ENCODE peak calls at places on chromosomes 11 and 22, in six cellular contexts. N is H1, Y is HCT116, G is HepG2, D is SK-N-SH, E is K562. Q is an unnamed sample.

GRCh38 chr11:44348721-44349120 is 38.8 kb upstream of the ALX4 start:
- DNase-seq in N (no peak), Y (no peak), G (no peak), D (no peak), E (no peak), Q (no peak)

GRCh38 chr11:127844843-127845242 is 742.5 kb downstream of the ETS1 start:
- DNase-seq in N (no peak), Y (no peak), G (no peak), D (no peak), E (no peak), Q (no peak)

GRCh38 chr11:30322162-30322561 is 742 bp upstream of the ARL14EP start:
- DNase-seq in N (no peak), Y (no peak), G (no peak), D (no peak), E (no peak), Q (no peak)

GRCh38 chr11:72038491-72038890 is 39.8 kb downstream of the IL18BP start:
- DNase-seq in N (no peak), Y (no peak), G (no peak), D (peak), E (no peak), Q (peak)

GRCh38 chr11:19573666-19574065 is 139.0 kb upstream of the NAV2 start:
- DNase-seq in N (no peak), Y (no peak), G (no peak), D (no peak), E (no peak), Q (no peak)

GRCh38 chr11:108880510-108880909 is 215.6 kb downstream of the DDX10 start:
- DNase-seq in N (no peak), Y (no peak), G (no peak), D (no peak), E (no peak), Q (no peak)

GRCh38 chr11:21888814-21889213 is 304.1 kb upstream of the ANO5 start:
- DNase-seq in N (no peak), Y (no peak), G (no peak), D (no peak), E (no peak), Q (no peak)

GRCh38 chr22:19419464-19420178 is 11.9 kb downstream of the HIRA start:
- DNase-seq in N (no peak), Y (no peak), G (no peak), D (no peak), E (peak), Q (no peak)

GRCh38 chr11:23995891-23996290 is 501.0 kb upstream of the LUZP2 start:
- DNase-seq in N (no peak), Y (no peak), G (no peak), D (no peak), E (no peak), Q (no peak)

GRCh38 chr22:26131755-26132154 is 37.5 kb upstream of the SEZ6L start:
- DNase-seq in N (no peak), Y (no peak), G (no peak), D (no peak), E (no peak), Q (no peak)

GRCh38 chr11:30561691-30562412 is 24.3 kb downstream of the MPPED2 start:
- DNase-seq in N (no peak), Y (no peak), G (no peak), D (no peak), E (no peak), Q (no peak)

GRCh38 chr11:35998651-35999050 is 54.8 kb downstream of the LDLRAD3 start:
- DNase-seq in N (no peak), Y (no peak), G (no peak), D (no peak), E (no peak), Q (no peak)

GRCh38 chr11:28529046-28529445 is 420.9 kb downstream of the METTL15 start:
- DNase-seq in N (no peak), Y (no peak), G (no peak), D (no peak), E (no peak), Q (no peak)

GRCh38 chr11:103202048-103202651 is 92.9 kb downstream of the DYNC2H1 start:
- DNase-seq in N (no peak), Y (peak), G (peak), D (peak), E (peak), Q (peak)

GRCh38 chr11:66715346-66716085 is 13.5 kb downstream of the SPTBN2 start:
- DNase-seq in N (no peak), Y (no peak), G (no peak), D (no peak), E (no peak), Q (no peak)

GRCh38 chr22:30313527-30314385 is 13.0 kb downstream of the TBC1D10A start:
- DNase-seq in N (no peak), Y (no peak), G (no peak), D (peak), E (no peak), Q (no peak)

GRCh38 chr22:30325724-30326703 is 727 bp downstream of the TBC1D10A start:
- DNase-seq in N (no peak), Y (no peak), G (no peak), D (peak), E (peak), Q (no peak)

GRCh38 chr11:8674859-8675258 is 7.6 kb downstream of the TRIM66 start:
- DNase-seq in N (no peak), Y (no peak), G (no peak), D (no peak), E (no peak), Q (no peak)

GRCh38 chr11:8671651-8672062 is 10.8 kb downstream of the TRIM66 start:
- DNase-seq in N (no peak), Y (no peak), G (no peak), D (no peak), E (no peak), Q (no peak)

GRCh38 chr11:8676458-8676857 is 6.0 kb downstream of the TRIM66 start:
- DNase-seq in N (no peak), Y (no peak), G (no peak), D (no peak), E (no peak), Q (no peak)

GRCh38 chr11:8672346-8672745 is 10.1 kb downstream of the TRIM66 start:
- DNase-seq in N (no peak), Y (no peak), G (no peak), D (no peak), E (no peak), Q (no peak)

GRCh38 chr11:8671242-8671641 is 11.2 kb downstream of the TRIM66 start:
- DNase-seq in N (peak), Y (no peak), G (no peak), D (peak), E (no peak), Q (no peak)
- TF ChIP-seq JUND in N (no peak), Y (no peak), G (no peak), D (peak), E (no peak), Q (no peak)

GRCh38 chr22:23281406-23282088 is 101.2 kb downstream of the BCR start:
- DNase-seq in N (peak), Y (peak), G (peak), D (peak), E (peak), Q (peak)
- TF ChIP-seq JUND in N (no peak), Y (no peak), G (no peak), D (no peak), E (peak), Q (no peak)

DNA sequence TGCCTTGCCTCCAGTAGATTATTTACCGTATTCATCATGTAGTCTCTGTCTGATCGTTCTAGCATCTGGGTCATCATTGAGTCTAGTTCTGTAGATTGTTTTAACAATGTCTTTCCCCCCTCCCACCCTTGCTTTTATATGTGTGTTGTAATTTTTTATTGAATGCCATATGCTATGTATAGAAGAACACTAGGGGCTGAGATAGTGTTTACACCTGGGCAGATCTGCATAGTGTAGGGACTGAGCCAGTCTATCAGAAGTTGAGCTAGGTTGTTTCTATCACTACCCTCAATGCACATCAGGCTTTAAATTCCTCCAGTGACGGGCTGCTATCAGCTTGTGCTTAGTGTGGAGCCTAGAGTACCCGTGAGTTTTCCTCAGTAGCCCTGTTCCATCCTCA is 61.6 kb downstream of the KREMEN1 start:
- DNase-seq in N (no peak), Y (no peak), G (no peak), D (no peak), E (no peak), Q (no peak)
- TF ChIP-seq JUND in N (no peak), Y (no peak), G (no peak), D (no peak), E (no peak), Q (no peak)

GRCh38 chr11:117821431-117821830 is 3.1 kb downstream of the FXYD2 start:
- DNase-seq in N (no peak), Y (no peak), G (no peak), D (no peak), E (no peak), Q (no peak)

GRCh38 chr11:117822031-117822521 is 2.5 kb downstream of the FXYD2 start:
- DNase-seq in N (no peak), Y (no peak), G (no peak), D (peak), E (peak), Q (peak)

GRCh38 chr11:117823941-117824420 is 563 bp downstream of the FXYD2 start:
- DNase-seq in N (no peak), Y (no peak), G (no peak), D (no peak), E (no peak), Q (no peak)

GRCh38 chr11:117823294-117823940 is 1.1 kb downstream of the FXYD2 start:
- DNase-seq in N (no peak), Y (no peak), G (no peak), D (no peak), E (peak), Q (no peak)

GRCh38 chr11:117822522-117823033 is 2.0 kb downstream of the FXYD2 start:
- DNase-seq in N (no peak), Y (no peak), G (no peak), D (no peak), E (no peak), Q (no peak)
- TF ChIP-seq JUND in N (no peak), Y (no peak), G (no peak), D (no peak), E (no peak), Q (no peak)

GRCh38 chr11:1150095-1150494 is 7.7 kb upstream of the MUC5AC start:
- DNase-seq in N (no peak), Y (no peak), G (no peak), D (peak), E (no peak), Q (no peak)

GRCh38 chr11:1148752-1149180 is 9.0 kb upstream of the MUC5AC start:
- DNase-seq in N (no peak), Y (no peak), G (no peak), D (no peak), E (no peak), Q (no peak)

GRCh38 chr11:1149545-1149944 is 8.2 kb upstream of the MUC5AC start:
- DNase-seq in N (no peak), Y (no peak), G (no peak), D (no peak), E (no peak), Q (no peak)

GRCh38 chr11:1146311-1146864 is 11.4 kb upstream of the MUC5AC start:
- DNase-seq in N (no peak), Y (no peak), G (no peak), D (peak), E (peak), Q (no peak)

GRCh38 chr11:1147792-1148191 is 10.0 kb upstream of the MUC5AC start:
- DNase-seq in N (no peak), Y (no peak), G (no peak), D (no peak), E (no peak), Q (no peak)
- TF ChIP-seq JUND in N (no peak), Y (no peak), G (no peak), D (no peak), E (no peak), Q (no peak)

GRCh38 chr11:598005-598680 is 17.6 kb downstream of the IRF7 start:
- DNase-seq in N (no peak), Y (no peak), G (no peak), D (no peak), E (no peak), Q (no peak)

GRCh38 chr11:595400-595799 is 19.1 kb downstream of the PHRF1 start:
- DNase-seq in N (no peak), Y (no peak), G (no peak), D (no peak), E (no peak), Q (no peak)

GRCh38 chr11:596374-596773 is 19.4 kb downstream of the IRF7 start:
- DNase-seq in N (no peak), Y (no peak), G (no peak), D (no peak), E (no peak), Q (no peak)

GRCh38 chr11:593347-593746 is 17.1 kb downstream of the PHRF1 start:
- DNase-seq in N (no peak), Y (no peak), G (no peak), D (no peak), E (no peak), Q (no peak)

GRCh38 chr11:597166-597725 is 18.5 kb downstream of the IRF7 start:
- DNase-seq in N (no peak), Y (no peak), G (no peak), D (peak), E (no peak), Q (no peak)
- TF ChIP-seq JUND in N (no peak), Y (no peak), G (no peak), D (no peak), E (no peak), Q (no peak)

GRCh38 chr11:2653930-2654739 is 45.7 kb downstream of the KCNQ1OT1 start:
- DNase-seq in N (no peak), Y (no peak), G (no peak), D (peak), E (peak), Q (no peak)
- TF ChIP-seq JUND in N (no peak), Y (no peak), G (no peak), D (no peak), E (no peak), Q (no peak)

DNA sequence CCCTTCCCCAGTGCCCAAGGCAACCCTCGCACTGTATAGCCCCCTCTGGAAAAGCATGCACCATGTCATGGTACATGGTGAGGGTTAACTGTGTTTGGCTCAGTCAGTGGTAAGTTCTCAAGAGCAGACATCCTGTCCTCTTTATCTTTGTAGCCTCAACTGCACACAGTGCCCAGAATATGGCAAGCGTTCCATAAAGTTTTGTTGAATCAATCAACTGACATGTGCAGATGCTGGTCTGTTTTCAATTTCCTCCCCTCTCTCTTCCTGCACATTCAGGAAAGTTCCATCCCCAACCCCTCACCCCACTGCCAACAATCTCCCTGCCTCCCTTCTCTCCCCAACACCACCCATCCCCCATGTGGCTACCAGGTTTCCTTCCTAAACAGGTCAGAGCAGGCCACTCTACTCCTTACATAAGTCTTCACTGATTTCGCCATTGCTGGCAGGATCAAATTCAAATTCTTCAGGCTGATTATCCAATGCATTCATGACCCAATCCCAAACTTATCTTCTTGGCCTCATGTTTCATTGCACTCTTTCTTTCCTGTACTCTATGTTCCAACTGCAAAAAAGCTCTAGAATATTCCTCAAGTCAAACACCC is 15.5 kb upstream of the TMPRSS5 start:
- DNase-seq in N (no peak), Y (no peak), G (no peak), D (no peak), E (no peak), Q (no peak)
- TF ChIP-seq JUND in N (no peak), Y (no peak), G (no peak), D (no peak), E (no peak), Q (no peak)

DNA sequence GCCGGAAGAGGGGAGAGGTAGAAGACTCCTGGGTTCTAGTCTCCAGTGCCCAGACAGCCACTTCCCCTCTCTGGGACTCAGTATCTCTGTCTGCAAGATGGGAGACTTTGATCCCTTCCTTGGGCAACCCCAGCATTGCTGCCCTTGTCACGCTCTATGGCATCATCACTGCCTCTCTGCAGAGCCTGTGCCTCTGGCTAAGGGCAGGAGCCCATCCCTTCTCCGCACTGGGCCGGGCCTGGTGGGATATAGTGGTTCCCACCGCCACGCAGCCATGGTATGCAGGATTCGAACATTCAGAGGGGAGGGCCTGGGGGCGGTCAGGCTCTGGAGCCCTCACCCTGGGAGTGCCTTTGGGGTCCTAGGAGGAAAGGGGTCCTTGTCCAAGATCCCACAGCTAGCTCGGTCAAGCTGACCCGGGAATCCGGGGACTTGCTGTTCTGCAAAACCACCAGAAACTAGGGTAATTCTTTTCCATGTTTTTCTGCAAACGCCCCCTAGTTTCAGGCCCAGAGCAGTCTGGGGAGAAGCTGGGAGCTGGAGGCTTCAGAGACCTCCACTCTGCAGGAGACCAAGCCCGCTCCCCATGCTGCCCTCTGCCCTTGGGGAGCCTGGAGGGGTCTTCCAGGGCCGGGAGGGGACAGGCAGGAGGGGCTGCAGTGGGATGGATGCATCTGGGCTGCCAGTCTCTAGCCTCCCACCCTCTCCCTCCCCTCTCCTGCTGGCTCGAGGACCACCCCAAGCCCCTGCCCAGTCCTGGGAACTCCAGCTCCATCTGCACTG is 24.4 kb upstream of the CBX7 start:
- DNase-seq in N (no peak), Y (no peak), G (no peak), D (no peak), E (no peak), Q (no peak)
- TF ChIP-seq JUND in N (no peak), Y (no peak), G (no peak), D (no peak), E (no peak), Q (no peak)

DNA sequence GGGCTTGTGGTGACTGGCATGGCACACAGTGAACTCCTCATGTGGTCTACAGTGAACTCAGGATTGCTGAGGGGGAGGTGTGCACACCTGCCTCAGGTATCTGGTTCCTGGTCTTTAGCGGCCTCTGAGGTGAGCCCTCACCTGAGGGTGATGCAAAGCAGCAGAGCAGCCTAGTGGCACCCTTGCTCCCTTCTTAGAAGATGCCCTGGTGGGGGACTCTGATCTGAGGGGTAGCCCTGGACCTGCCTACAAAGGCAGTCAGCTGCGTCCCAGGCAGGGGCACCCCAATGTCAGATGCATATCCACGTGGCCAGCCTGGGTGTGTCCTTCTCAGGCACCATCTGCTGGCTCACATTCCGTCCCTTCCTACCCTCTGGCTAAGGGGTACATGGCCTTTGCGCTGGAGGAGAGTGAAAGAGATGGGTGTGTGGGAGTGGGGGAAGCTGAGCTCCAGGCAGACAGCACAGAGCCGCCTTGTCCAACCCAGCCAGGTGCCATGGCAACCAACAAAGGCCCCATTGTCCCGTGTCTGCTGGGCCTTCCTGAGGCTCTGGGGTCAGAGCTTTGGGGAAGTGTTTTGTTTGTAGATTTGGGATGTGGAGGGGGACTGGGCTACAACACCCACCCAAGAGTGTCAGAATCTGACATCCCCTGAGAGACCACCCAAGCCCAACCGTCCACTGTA is 5.8 kb downstream of the PLEKHB1 start:
- DNase-seq in N (no peak), Y (peak), G (peak), D (no peak), E (no peak), Q (no peak)
- TF ChIP-seq JUND in N (no peak), Y (no peak), G (no peak), D (no peak), E (no peak), Q (no peak)